ENCODE peak calls at places on chromosomes 16 and 17, in six cellular contexts. One of them, this sample, is unnamed.

GRCh38 chr17:31580331-31581021 is 189.0 kb downstream of the RAB11FIP4 start:
- DNase-seq in OCI-LY7: no peak
- DNase-seq in PC-9: no peak
- DNase-seq in mucosa of descending colon: no peak
- DNase-seq in brain microvascular endothelial cell: peak
- DNase-seq in A549: no peak
- DNase-seq in this sample: no peak

GRCh38 chr17:77398274-77398673 is 257.5 kb downstream of the SEC14L1 start:
- DNase-seq in PC-9: no peak
- DNase-seq in brain microvascular endothelial cell: no peak
- DNase-seq in mucosa of descending colon: no peak
- DNase-seq in OCI-LY7: no peak
- DNase-seq in A549: no peak
- DNase-seq in this sample: no peak

GRCh38 chr16:3960049-3960809 is 79.7 kb upstream of the CREBBP start:
- DNase-seq in mucosa of descending colon: no peak
- DNase-seq in A549: no peak
- DNase-seq in brain microvascular endothelial cell: peak
- DNase-seq in OCI-LY7: no peak
- DNase-seq in PC-9: no peak
- DNase-seq in this sample: no peak

GRCh38 chr16:84884311-84885023 is 64.7 kb downstream of the CRISPLD2 start:
- DNase-seq in PC-9: peak
- DNase-seq in brain microvascular endothelial cell: no peak
- DNase-seq in A549: no peak
- DNase-seq in OCI-LY7: no peak
- DNase-seq in mucosa of descending colon: no peak
- DNase-seq in this sample: no peak

GRCh38 chr16:68453816-68454215 is 5.5 kb upstream of the SMPD3 start:
- DNase-seq in A549: no peak
- DNase-seq in mucosa of descending colon: no peak
- DNase-seq in brain microvascular endothelial cell: no peak
- DNase-seq in OCI-LY7: no peak
- DNase-seq in PC-9: no peak
- DNase-seq in this sample: no peak

GRCh38 chr16:11619327-11619851 is 32.7 kb upstream of the LITAF start:
- DNase-seq in PC-9: peak
- DNase-seq in mucosa of descending colon: no peak
- DNase-seq in brain microvascular endothelial cell: no peak
- DNase-seq in OCI-LY7: peak
- DNase-seq in A549: no peak
- DNase-seq in this sample: no peak

GRCh38 chr17:68011199-68011665 is 15.0 kb upstream of the C17orf58 start:
- DNase-seq in OCI-LY7: peak
- DNase-seq in A549: peak
- DNase-seq in mucosa of descending colon: peak
- DNase-seq in PC-9: peak
- DNase-seq in brain microvascular endothelial cell: no peak
- DNase-seq in this sample: peak

GRCh38 chr16:88769617-88770458 is 15.2 kb downstream of the PIEZO1 start:
- DNase-seq in PC-9: peak
- DNase-seq in mucosa of descending colon: peak
- DNase-seq in OCI-LY7: peak
- DNase-seq in A549: peak
- DNase-seq in brain microvascular endothelial cell: no peak
- DNase-seq in this sample: peak

GRCh38 chr17:66466933-66467367 is 164.5 kb downstream of the PRKCA start:
- DNase-seq in brain microvascular endothelial cell: peak
- DNase-seq in A549: peak
- DNase-seq in OCI-LY7: no peak
- DNase-seq in mucosa of descending colon: no peak
- DNase-seq in PC-9: peak
- DNase-seq in this sample: no peak

GRCh38 chr16:15484662-15485061 is 50.3 kb downstream of the BMERB1 start:
- DNase-seq in mucosa of descending colon: no peak
- DNase-seq in brain microvascular endothelial cell: no peak
- DNase-seq in A549: no peak
- DNase-seq in PC-9: no peak
- DNase-seq in OCI-LY7: no peak
- DNase-seq in this sample: no peak

GRCh38 chr17:14494161-14494560 is 193.3 kb downstream of the HS3ST3B1 start:
- DNase-seq in PC-9: no peak
- DNase-seq in OCI-LY7: no peak
- DNase-seq in mucosa of descending colon: no peak
- DNase-seq in brain microvascular endothelial cell: no peak
- DNase-seq in A549: no peak
- DNase-seq in this sample: no peak

GRCh38 chr16:78458588-78458987 is 359.1 kb downstream of the WWOX start:
- DNase-seq in brain microvascular endothelial cell: no peak
- DNase-seq in OCI-LY7: no peak
- DNase-seq in mucosa of descending colon: no peak
- DNase-seq in A549: no peak
- DNase-seq in PC-9: no peak
- DNase-seq in this sample: no peak

GRCh38 chr16:16021988-16022682 is 72.7 kb downstream of the ABCC1 start:
- DNase-seq in OCI-LY7: peak
- DNase-seq in PC-9: peak
- DNase-seq in brain microvascular endothelial cell: peak
- DNase-seq in A549: peak
- DNase-seq in mucosa of descending colon: peak
- DNase-seq in this sample: peak

GRCh38 chr17:77456271-77456950 is 315.6 kb downstream of the SEC14L1 start:
- DNase-seq in A549: no peak
- DNase-seq in OCI-LY7: peak
- DNase-seq in PC-9: no peak
- DNase-seq in brain microvascular endothelial cell: no peak
- DNase-seq in mucosa of descending colon: no peak
- DNase-seq in this sample: no peak

GRCh38 chr17:7929158-7930029 is at the start of gene KCNAB3:
- DNase-seq in A549: peak
- DNase-seq in brain microvascular endothelial cell: peak
- DNase-seq in OCI-LY7: no peak
- DNase-seq in mucosa of descending colon: peak
- DNase-seq in PC-9: no peak
- DNase-seq in this sample: no peak

GRCh38 chr16:82660078-82660645 is 33.4 kb downstream of the CDH13 start:
- DNase-seq in brain microvascular endothelial cell: peak
- DNase-seq in PC-9: no peak
- DNase-seq in mucosa of descending colon: no peak
- DNase-seq in OCI-LY7: no peak
- DNase-seq in A549: no peak
- DNase-seq in this sample: no peak

GRCh38 chr17:35684046-35684802 is 47.2 kb upstream of the RASL10B start:
- DNase-seq in OCI-LY7: no peak
- DNase-seq in PC-9: no peak
- DNase-seq in brain microvascular endothelial cell: peak
- DNase-seq in mucosa of descending colon: no peak
- DNase-seq in A549: peak
- DNase-seq in this sample: no peak

GRCh38 chr17:55883112-55883511 is 132.3 kb downstream of the PCTP start:
- DNase-seq in mucosa of descending colon: no peak
- DNase-seq in A549: peak
- DNase-seq in OCI-LY7: no peak
- DNase-seq in PC-9: no peak
- DNase-seq in brain microvascular endothelial cell: no peak
- DNase-seq in this sample: no peak

GRCh38 chr17:50101346-50102163 is 6.4 kb downstream of the PDK2 start:
- DNase-seq in A549: no peak
- DNase-seq in brain microvascular endothelial cell: no peak
- DNase-seq in mucosa of descending colon: peak
- DNase-seq in PC-9: peak
- DNase-seq in OCI-LY7: no peak
- DNase-seq in this sample: peak

GRCh38 chr17:39598047-39598481 is 9.7 kb downstream of the NEUROD2 start:
- DNase-seq in OCI-LY7: no peak
- DNase-seq in A549: no peak
- DNase-seq in mucosa of descending colon: no peak
- DNase-seq in PC-9: no peak
- DNase-seq in brain microvascular endothelial cell: no peak
- DNase-seq in this sample: no peak

GRCh38 chr16:50103764-50104163 is 38.0 kb downstream of the HEATR3 start:
- DNase-seq in A549: no peak
- DNase-seq in mucosa of descending colon: no peak
- DNase-seq in brain microvascular endothelial cell: no peak
- DNase-seq in OCI-LY7: no peak
- DNase-seq in PC-9: no peak
- DNase-seq in this sample: no peak

GRCh38 chr17:75785016-75785769 is 587 bp downstream of the UNK start:
- DNase-seq in OCI-LY7: peak
- DNase-seq in A549: no peak
- DNase-seq in brain microvascular endothelial cell: peak
- DNase-seq in PC-9: peak
- DNase-seq in mucosa of descending colon: peak
- DNase-seq in this sample: peak

GRCh38 chr17:19897901-19898300 is 30.2 kb upstream of the ULK2 start:
- DNase-seq in brain microvascular endothelial cell: peak
- DNase-seq in PC-9: no peak
- DNase-seq in mucosa of descending colon: no peak
- DNase-seq in OCI-LY7: no peak
- DNase-seq in A549: peak
- DNase-seq in this sample: no peak

GRCh38 chr17:51461578-51462004 is 201.2 kb downstream of the UTP18 start:
- DNase-seq in mucosa of descending colon: peak
- DNase-seq in A549: peak
- DNase-seq in brain microvascular endothelial cell: peak
- DNase-seq in PC-9: peak
- DNase-seq in OCI-LY7: peak
- DNase-seq in this sample: peak

GRCh38 chr17:78496311-78496710 is 80.9 kb downstream of the DNAH17 start:
- DNase-seq in mucosa of descending colon: no peak
- DNase-seq in PC-9: no peak
- DNase-seq in brain microvascular endothelial cell: no peak
- DNase-seq in A549: no peak
- DNase-seq in OCI-LY7: no peak
- DNase-seq in this sample: no peak
- TF ChIP-seq CTCF in mucosa of descending colon: no peak
- TF ChIP-seq CTCF in PC-9: no peak
- TF ChIP-seq CTCF in brain microvascular endothelial cell: no peak
- TF ChIP-seq CTCF in A549: no peak
- TF ChIP-seq CTCF in OCI-LY7: no peak
- TF ChIP-seq CTCF in this sample: no peak

GRCh38 chr17:61254894-61255293 is 144.7 kb upstream of the TBX2 start:
- DNase-seq in brain microvascular endothelial cell: no peak
- DNase-seq in OCI-LY7: no peak
- DNase-seq in mucosa of descending colon: no peak
- DNase-seq in A549: no peak
- DNase-seq in PC-9: no peak
- DNase-seq in this sample: no peak

GRCh38 chr17:61255609-61256008 is 144.0 kb upstream of the TBX2 start:
- DNase-seq in OCI-LY7: no peak
- DNase-seq in mucosa of descending colon: no peak
- DNase-seq in A549: no peak
- DNase-seq in PC-9: no peak
- DNase-seq in brain microvascular endothelial cell: no peak
- DNase-seq in this sample: no peak

GRCh38 chr17:61261001-61261587 is 138.5 kb upstream of the TBX2 start:
- DNase-seq in mucosa of descending colon: no peak
- DNase-seq in PC-9: no peak
- DNase-seq in brain microvascular endothelial cell: no peak
- DNase-seq in OCI-LY7: no peak
- DNase-seq in A549: no peak
- DNase-seq in this sample: no peak

GRCh38 chr17:61260061-61260797 is 139.4 kb upstream of the TBX2 start:
- DNase-seq in A549: no peak
- DNase-seq in PC-9: no peak
- DNase-seq in OCI-LY7: no peak
- DNase-seq in brain microvascular endothelial cell: peak
- DNase-seq in mucosa of descending colon: no peak
- DNase-seq in this sample: no peak

GRCh38 chr17:61259360-61259759 is 140.3 kb upstream of the TBX2 start:
- DNase-seq in PC-9: no peak
- DNase-seq in A549: no peak
- DNase-seq in mucosa of descending colon: no peak
- DNase-seq in brain microvascular endothelial cell: no peak
- DNase-seq in OCI-LY7: no peak
- DNase-seq in this sample: no peak
- TF ChIP-seq CTCF in PC-9: no peak
- TF ChIP-seq CTCF in A549: no peak
- TF ChIP-seq CTCF in mucosa of descending colon: no peak
- TF ChIP-seq CTCF in brain microvascular endothelial cell: no peak
- TF ChIP-seq CTCF in OCI-LY7: no peak
- TF ChIP-seq CTCF in this sample: no peak

GRCh38 chr17:73490851-73491250 is 153.4 kb downstream of the SDK2 start:
- DNase-seq in A549: no peak
- DNase-seq in mucosa of descending colon: no peak
- DNase-seq in brain microvascular endothelial cell: no peak
- DNase-seq in PC-9: no peak
- DNase-seq in OCI-LY7: no peak
- DNase-seq in this sample: no peak

GRCh38 chr17:73491648-73492047 is 152.6 kb downstream of the SDK2 start:
- DNase-seq in A549: no peak
- DNase-seq in mucosa of descending colon: no peak
- DNase-seq in OCI-LY7: no peak
- DNase-seq in brain microvascular endothelial cell: no peak
- DNase-seq in PC-9: no peak
- DNase-seq in this sample: no peak

GRCh38 chr17:73493212-73493814 is 150.9 kb downstream of the SDK2 start:
- DNase-seq in brain microvascular endothelial cell: no peak
- DNase-seq in mucosa of descending colon: no peak
- DNase-seq in PC-9: no peak
- DNase-seq in OCI-LY7: no peak
- DNase-seq in A549: no peak
- DNase-seq in this sample: peak

GRCh38 chr17:73492802-73493139 is 151.5 kb downstream of the SDK2 start:
- DNase-seq in PC-9: no peak
- DNase-seq in A549: no peak
- DNase-seq in mucosa of descending colon: no peak
- DNase-seq in OCI-LY7: no peak
- DNase-seq in brain microvascular endothelial cell: no peak
- DNase-seq in this sample: no peak

DNA sequence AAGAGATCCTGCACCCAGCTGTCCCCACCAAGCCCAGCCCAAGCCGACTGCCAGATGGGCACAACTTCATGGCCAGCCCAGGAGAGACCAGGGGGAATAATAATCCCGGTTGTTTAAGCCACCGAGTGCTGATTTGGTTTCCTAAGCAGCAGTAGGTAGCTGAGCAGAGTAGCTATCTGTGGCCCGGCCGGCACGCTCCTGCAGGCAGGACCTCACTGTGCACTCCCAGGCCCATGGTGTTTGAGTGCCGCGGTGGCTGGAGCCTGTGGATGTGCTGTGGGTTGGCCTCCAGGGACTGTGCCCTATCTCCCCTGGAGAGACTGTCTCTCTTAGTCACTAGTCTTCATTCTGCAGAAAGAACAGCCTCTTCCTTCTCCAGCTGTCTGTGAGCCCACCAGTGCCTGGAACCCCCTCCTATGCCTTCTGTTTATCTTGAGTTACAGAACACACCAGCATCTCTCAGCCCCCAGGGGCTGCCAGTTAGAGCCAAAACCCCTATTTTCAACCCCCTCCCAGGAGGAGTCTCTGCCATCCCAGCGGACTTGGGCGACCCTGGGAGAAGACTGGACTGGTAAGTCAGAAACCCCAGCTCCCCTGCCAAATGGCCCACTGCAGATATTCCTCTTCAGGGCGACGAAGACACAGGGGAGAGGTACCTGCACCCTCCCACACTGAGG is 152.0 kb downstream of the SDK2 start:
- DNase-seq in A549: no peak
- DNase-seq in brain microvascular endothelial cell: no peak
- DNase-seq in PC-9: no peak
- DNase-seq in OCI-LY7: no peak
- DNase-seq in mucosa of descending colon: no peak
- DNase-seq in this sample: no peak
- TF ChIP-seq CTCF in A549: no peak
- TF ChIP-seq CTCF in brain microvascular endothelial cell: no peak
- TF ChIP-seq CTCF in PC-9: no peak
- TF ChIP-seq CTCF in OCI-LY7: no peak
- TF ChIP-seq CTCF in mucosa of descending colon: no peak
- TF ChIP-seq CTCF in this sample: no peak

GRCh38 chr17:61338000-61338864 is 61.4 kb upstream of the TBX2 start:
- DNase-seq in A549: peak
- DNase-seq in mucosa of descending colon: no peak
- DNase-seq in brain microvascular endothelial cell: peak
- DNase-seq in OCI-LY7: no peak
- DNase-seq in PC-9: peak
- DNase-seq in this sample: no peak
- TF ChIP-seq CTCF in A549: no peak
- TF ChIP-seq CTCF in mucosa of descending colon: no peak
- TF ChIP-seq CTCF in brain microvascular endothelial cell: no peak
- TF ChIP-seq CTCF in OCI-LY7: no peak
- TF ChIP-seq CTCF in PC-9: no peak
- TF ChIP-seq CTCF in this sample: no peak